ENCODE peak calls at places on chromosomes 3 and 15, in four cellular contexts. U is H1, A is A549, B is tibial nerve. H is an unnamed sample.

GRCh38 chr3:174329321-174329720 is 529.8 kb upstream of the NAALADL2 start:
- DNase-seq in U (no peak), A (no peak), B (no peak), H (no peak)

GRCh38 chr3:186209810-186210752 is 101.2 kb upstream of the ETV5 start:
- DNase-seq in U (no peak), A (no peak), B (peak; percentile 35), H (peak; percentile 87)

GRCh38 chr3:70233112-70233511 is 79.3 kb downstream of the MDFIC2 start:
- DNase-seq in U (no peak), A (no peak), B (no peak), H (no peak)

GRCh38 chr3:165130709-165131108 is 52.4 kb upstream of the SI start:
- DNase-seq in U (no peak), A (no peak), B (no peak), H (no peak)

GRCh38 chr15:100572362-100572983 is 29.5 kb downstream of the LINS1 start:
- DNase-seq in U (no peak), A (peak; percentile 29), B (no peak), H (no peak)

GRCh38 chr3:185900228-185900627 is 37.6 kb downstream of the TRA2B start:
- DNase-seq in U (no peak), A (peak; percentile 64), B (no peak), H (peak; percentile 75)

GRCh38 chr15:78024141-78024567 is 53.4 kb downstream of the TBC1D2B start:
- DNase-seq in U (no peak), A (no peak), B (peak; percentile 59), H (peak; percentile 59)

GRCh38 chr3:153906366-153906765 is 214.8 kb upstream of the ARHGEF26 start:
- DNase-seq in U (no peak), A (no peak), B (no peak), H (no peak)

GRCh38 chr15:90845201-90845949 is 23.0 kb upstream of the FURIN start:
- DNase-seq in U (no peak), A (peak; percentile 46), B (no peak), H (peak; percentile 58)

GRCh38 chr3:170563712-170564423 is 22.0 kb downstream of the SLC7A14 start:
- DNase-seq in U (no peak), A (no peak), B (no peak), H (peak; percentile 77)

GRCh38 chr3:98814799-98815450 is 51.8 kb downstream of the ST3GAL6 start:
- DNase-seq in U (no peak), A (peak; percentile 24), B (no peak), H (no peak)

GRCh38 chr3:52452570-52453221 is 1.1 kb downstream of the TNNC1 start:
- DNase-seq in U (no peak), A (no peak), B (no peak), H (no peak)

GRCh38 chr3:149936812-149937230 is 33.9 kb downstream of the PFN2 start:
- DNase-seq in U (peak; percentile 50), A (peak; percentile 33), B (no peak), H (peak; percentile 64)

GRCh38 chr3:24220859-24221657 is 273.6 kb downstream of the THRB start:
- DNase-seq in U (peak; percentile 19), A (peak; percentile 12), B (no peak), H (peak; percentile 34)

GRCh38 chr3:57948782-57949242 is 59.4 kb upstream of the FLNB start:
- DNase-seq in U (no peak), A (no peak), B (no peak), H (no peak)

GRCh38 chr3:37138816-37139215 is 35.6 kb downstream of the LRRFIP2 start:
- DNase-seq in U (no peak), A (no peak), B (no peak), H (no peak)

GRCh38 chr15:27764339-27764738 is 334.8 kb downstream of the OCA2 start:
- DNase-seq in U (no peak), A (no peak), B (no peak), H (no peak)

GRCh38 chr3:8742921-8743605 is 9.5 kb downstream of the CAV3 start:
- DNase-seq in U (no peak), A (peak; percentile 19), B (no peak), H (no peak)

GRCh38 chr3:57063027-57063426 is 2.6 kb downstream of the SPATA12 start:
- DNase-seq in U (no peak), A (no peak), B (no peak), H (no peak)

GRCh38 chr3:190265795-190266194 is 56.5 kb downstream of the CLDN1 start:
- DNase-seq in U (no peak), A (no peak), B (no peak), H (no peak)

GRCh38 chr15:84079885-84080777 is 155.4 kb upstream of the GOLGA6L4 start:
- DNase-seq in U (no peak), A (no peak), B (no peak), H (peak; percentile 20)

GRCh38 chr15:42059661-42060476 is 34.5 kb downstream of the PLA2G4D start:
- DNase-seq in U (no peak), A (peak; percentile 33), B (peak; percentile 34), H (peak; percentile 77)

GRCh38 chr3:161560006-161560637 is 63.5 kb downstream of the OTOL1 start:
- DNase-seq in U (peak; percentile 27), A (peak; percentile 3), B (no peak), H (peak; percentile 15)

GRCh38 chr3:188166471-188166870 is 12.5 kb downstream of the LPP start:
- DNase-seq in U (no peak), A (no peak), B (no peak), H (no peak)

GRCh38 chr3:108124337-108125150 is 33.7 kb upstream of the CD47 start:
- DNase-seq in U (no peak), A (no peak), B (no peak), H (no peak)

GRCh38 chr15:79769081-79769481 is 127.7 kb downstream of the MTHFS start:
- DNase-seq in U (no peak), A (peak; percentile 51), B (no peak), H (peak; percentile 51)

GRCh38 chr3:32293908-32294307 is 55.4 kb downstream of the CMTM8 start:
- DNase-seq in U (no peak), A (no peak), B (no peak), H (no peak)

GRCh38 chr15:25716414-25717102 is 146.6 kb downstream of the ATP10A start:
- DNase-seq in U (no peak), A (no peak), B (no peak), H (no peak)

GRCh38 chr3:42276419-42277132 is 10.6 kb upstream of the CCK start:
- DNase-seq in U (no peak), A (no peak), B (no peak), H (no peak)

GRCh38 chr3:171365489-171365888 is 94.7 kb downstream of the TNIK start:
- DNase-seq in U (no peak), A (no peak), B (no peak), H (no peak)

GRCh38 chr15:36778516-36778915 is 199.1 kb downstream of the CDIN1 start:
- DNase-seq in U (no peak), A (no peak), B (no peak), H (no peak)

GRCh38 chr3:149016669-149017541 is 25.6 kb downstream of the GYG1 start:
- DNase-seq in U (no peak), A (no peak), B (no peak), H (no peak)

GRCh38 chr3:121739902-121740301 is 9.6 kb downstream of the GOLGB1 start:
- DNase-seq in U (no peak), A (no peak), B (no peak), H (no peak)

GRCh38 chr15:100592898-100593297 is 9.1 kb downstream of the LINS1 start:
- DNase-seq in U (no peak), A (no peak), B (no peak), H (no peak)

GRCh38 chr3:28122227-28122626 is 119.2 kb upstream of the CMC1 start:
- DNase-seq in U (no peak), A (no peak), B (no peak), H (no peak)

GRCh38 chr3:142881445-142882224 is 7.2 kb downstream of the PCOLCE2 start:
- DNase-seq in U (no peak), A (no peak), B (no peak), H (no peak)

GRCh38 chr3:72100062-72100511 is 315.1 kb upstream of the PROK2 start:
- DNase-seq in U (no peak), A (no peak), B (no peak), H (no peak)

GRCh38 chr15:69282128-69282743 is 16.5 kb upstream of the PAQR5 start:
- DNase-seq in U (no peak), A (no peak), B (no peak), H (no peak)

GRCh38 chr15:69277316-69277715 is 21.4 kb upstream of the PAQR5 start:
- DNase-seq in U (no peak), A (no peak), B (no peak), H (no peak)

GRCh38 chr15:69280783-69281182 is 17.9 kb upstream of the PAQR5 start:
- DNase-seq in U (no peak), A (no peak), B (no peak), H (no peak)

GRCh38 chr15:69275933-69276565 is 22.7 kb upstream of the PAQR5 start:
- DNase-seq in U (no peak), A (no peak), B (no peak), H (no peak)

GRCh38 chr15:69279636-69280035 is 19.1 kb upstream of the PAQR5 start:
- DNase-seq in U (no peak), A (no peak), B (no peak), H (no peak)
- TF ChIP-seq POLR2A in U (no peak), A (no peak), B (no peak), H (no peak)

DNA sequence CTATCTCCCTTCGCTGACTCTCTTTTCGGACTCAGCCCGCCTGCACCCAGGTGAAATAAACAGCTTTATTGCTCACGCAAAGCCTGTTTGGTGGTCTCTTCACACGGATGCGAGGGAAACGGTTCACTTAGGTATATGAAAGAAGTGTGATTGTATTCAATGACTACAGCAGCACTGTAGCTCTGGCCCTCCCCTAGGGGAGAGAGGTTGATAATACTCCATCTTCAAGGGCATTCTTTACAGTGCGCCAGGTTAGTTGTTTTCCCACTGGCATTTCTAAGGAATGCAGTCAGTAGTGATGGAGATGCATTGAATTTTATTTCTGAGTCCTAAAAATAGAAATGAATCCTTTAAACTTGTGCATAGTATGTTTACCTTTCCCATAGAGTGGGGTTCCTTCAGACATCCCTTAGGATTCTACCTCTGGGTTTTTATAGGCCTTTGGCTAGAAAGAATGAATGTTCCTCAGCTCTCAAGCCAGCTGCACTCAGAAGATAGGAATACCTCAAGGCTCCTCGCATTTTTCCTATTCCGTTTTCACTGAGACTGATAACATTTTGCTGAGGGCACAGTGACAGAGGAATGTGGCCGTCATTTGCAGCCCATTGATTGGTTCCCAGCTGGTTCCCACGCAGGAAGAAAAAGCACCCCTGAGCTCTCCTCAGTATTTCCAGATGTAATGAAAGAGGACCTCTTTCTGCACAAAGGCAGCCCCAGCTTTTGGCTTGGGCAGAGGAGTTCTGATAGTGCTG is 131.8 kb upstream of the C2CD4B start:
- DNase-seq in U (no peak), A (no peak), B (no peak), H (no peak)
- TF ChIP-seq CTCF in U (peak; percentile 9), A (no peak), B (no peak), H (no peak)

GRCh38 chr15:69074011-69074842 is 59.7 kb downstream of the NOX5 start:
- DNase-seq in U (peak; percentile 54), A (peak; percentile 86), B (no peak), H (peak; percentile 72)
- TF ChIP-seq POLR2A in U (peak; percentile 62), A (peak; percentile 93), B (no peak), H (peak; percentile 48)

DNA sequence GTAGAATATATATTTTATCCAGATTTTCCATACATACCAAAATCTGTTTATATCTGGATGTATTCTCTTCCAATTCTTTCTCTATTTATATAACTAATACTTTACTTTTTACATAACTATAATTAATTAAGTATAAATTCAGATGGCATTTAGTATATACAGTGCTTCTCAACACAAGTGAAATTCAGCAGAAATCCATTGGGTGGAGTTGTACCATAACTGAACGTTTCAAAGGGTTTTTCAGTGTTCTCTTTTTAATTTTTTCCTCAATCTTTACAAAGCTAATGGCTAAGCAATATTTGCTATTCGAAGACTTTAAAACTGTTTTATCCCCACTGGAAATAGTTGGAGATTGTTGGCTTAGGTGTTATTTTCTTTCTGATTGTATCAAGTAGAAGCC is 13.9 kb upstream of the ZBBX start:
- DNase-seq in U (no peak), A (no peak), B (no peak), H (no peak)
- TF ChIP-seq CTCF in U (no peak), A (no peak), B (no peak), H (no peak)